ENCODE peak calls at places on chromosomes 11 and 22, in ten cellular contexts. A, V, D, E, K, W, F, I, B and H are unnamed samples. For H3K4me1, the result is how much of the 10 kb centered on the place peaks cover.

GRCh38 chr22:32531228-32531627 is 56.6 kb downstream of the FBXO7 start:
- DNase-seq in F (no peak), K (no peak), I (no peak), W (no peak), D (no peak), E (peak), A (no peak), V (no peak), B (no peak), H (no peak)

GRCh38 chr11:19275496-19275895 is 34.8 kb upstream of the E2F8 start:
- DNase-seq in E (no peak), A (peak), K (no peak), F (no peak), B (no peak), W (no peak), D (no peak), I (no peak), V (no peak), H (no peak)

GRCh38 chr22:39236321-39237275 is 8.2 kb downstream of the PDGFB start:
- DNase-seq in W (peak), B (peak), I (no peak), V (peak), K (peak), A (no peak), E (no peak), F (no peak), D (no peak), H (no peak)

GRCh38 chr22:41401781-41402648 is 20.3 kb downstream of the TEF start:
- DNase-seq in F (peak), W (peak), A (peak), B (no peak), D (no peak), V (peak), E (peak), K (no peak), I (no peak), H (peak)

GRCh38 chr11:116217006-116217405 is 555.8 kb downstream of the BUD13 start:
- DNase-seq in D (no peak), F (no peak), B (peak), I (peak), W (peak), K (no peak), E (no peak), A (peak), V (no peak), H (no peak)

GRCh38 chr11:60871378-60872061 is 4.2 kb downstream of the ZP1 start:
- DNase-seq in B (no peak), W (no peak), V (peak), E (peak), A (no peak), D (no peak), I (peak), K (no peak), F (no peak), H (no peak)

GRCh38 chr22:50425179-50425916 is 49.5 kb downstream of the SBF1 start:
- DNase-seq in V (no peak), D (no peak), B (no peak), I (no peak), A (no peak), K (no peak), F (no peak), W (no peak), E (no peak), H (no peak)

GRCh38 chr11:79220171-79220570 is 220.7 kb downstream of the TENM4 start:
- DNase-seq in B (no peak), W (no peak), I (no peak), K (no peak), F (no peak), V (no peak), D (no peak), E (no peak), A (no peak), H (no peak)

GRCh38 chr11:103499710-103500340 is 390.6 kb downstream of the DYNC2H1 start:
- DNase-seq in K (no peak), A (no peak), E (no peak), I (no peak), D (no peak), F (no peak), W (no peak), V (no peak), B (no peak), H (no peak)

GRCh38 chr11:134669796-134670195 is 257.8 kb upstream of the B3GAT1 start:
- DNase-seq in F (no peak), I (peak), B (no peak), D (peak), W (no peak), K (no peak), E (peak), V (peak), A (no peak), H (no peak)

GRCh38 chr22:31676700-31677099 is 14.7 kb upstream of the PISD start:
- DNase-seq in D (peak), V (peak), W (peak), F (peak), A (peak), K (peak), I (peak), E (peak), B (no peak), H (peak)

GRCh38 chr11:99585606-99586005 is 564.9 kb downstream of the CNTN5 start:
- DNase-seq in V (no peak), B (no peak), A (no peak), I (no peak), E (no peak), K (no peak), W (no peak), D (no peak), F (no peak), H (no peak)

GRCh38 chr11:115112779-115113178 is 391.4 kb downstream of the CADM1 start:
- DNase-seq in B (no peak), D (no peak), W (no peak), I (no peak), F (no peak), K (no peak), V (no peak), A (no peak), E (no peak), H (no peak)

GRCh38 chr22:25745341-25746011 is 3.5 kb downstream of the MYO18B start:
- DNase-seq in F (no peak), W (no peak), V (no peak), A (peak), D (no peak), K (no peak), B (no peak), E (peak), I (no peak), H (no peak)

GRCh38 chr11:35747638-35748037 is 85.1 kb downstream of the TRIM44 start:
- DNase-seq in E (no peak), I (no peak), A (no peak), F (no peak), B (no peak), V (no peak), K (no peak), W (no peak), D (no peak), H (no peak)

GRCh38 chr11:128914216-128915147 is 23.3 kb downstream of the KCNJ5 start:
- DNase-seq in E (no peak), F (no peak), W (no peak), I (no peak), K (no peak), V (no peak), D (no peak), B (no peak), A (no peak), H (no peak)

GRCh38 chr11:128052912-128053641 is 534.3 kb downstream of the ETS1 start:
- DNase-seq in D (no peak), V (no peak), A (no peak), W (no peak), I (no peak), K (no peak), E (no peak), B (no peak), F (no peak), H (no peak)

GRCh38 chr22:38963872-38964271 is 6.5 kb downstream of the APOBEC3A start:
- DNase-seq in K (no peak), A (peak), V (peak), D (no peak), W (peak), B (peak), F (no peak), I (no peak), E (no peak), H (no peak)

GRCh38 chr22:30318773-30319419 is 7.8 kb downstream of the TBC1D10A start:
- DNase-seq in K (no peak), F (no peak), V (no peak), W (no peak), A (no peak), D (no peak), E (no peak), I (no peak), B (no peak), H (no peak)

GRCh38 chr11:64334764-64335741 is 5.0 kb upstream of the CCDC88B start:
- DNase-seq in W (peak), V (peak), I (no peak), E (no peak), K (peak), A (peak), F (no peak), D (no peak), B (peak), H (no peak)

GRCh38 chr22:37075822-37076433 is 24.4 kb downstream of the KCTD17 start:
- DNase-seq in V (no peak), K (no peak), E (no peak), I (no peak), B (no peak), F (no peak), W (no peak), A (no peak), D (no peak), H (no peak)

GRCh38 chr11:12185914-12186313 is 75.5 kb downstream of the MICAL2 start:
- DNase-seq in E (no peak), B (no peak), F (no peak), A (no peak), W (no peak), V (no peak), D (no peak), K (no peak), I (no peak), H (no peak)
- TF ChIP-seq EP300 in E (no peak), B (no peak), F (no peak), A (no peak), W (no peak), V (no peak), D (no peak), K (no peak), I (no peak), H (peak)

GRCh38 chr22:49087716-49088660 is 739.7 kb downstream of the BRD1 start:
- DNase-seq in E (peak), D (no peak), B (no peak), F (no peak), V (no peak), I (no peak), A (no peak), K (no peak), W (no peak), H (no peak)
- H3K4me1 ChIP-seq in E (under half), D (under half), B (under half), F (under half), V (under half), I (under half), A (under half), K (under half), W (under half), H (under half)

GRCh38 chr11:87353904-87354303 is 316.2 kb downstream of the TMEM135 start:
- DNase-seq in F (no peak), W (no peak), E (no peak), I (no peak), A (no peak), B (no peak), K (no peak), D (no peak), V (no peak), H (no peak)
- TF ChIP-seq EP300 in F (no peak), W (no peak), E (no peak), I (no peak), A (no peak), B (no peak), K (no peak), D (no peak), V (no peak), H (no peak)

GRCh38 chr11:87232320-87232719 is 194.6 kb downstream of the TMEM135 start:
- DNase-seq in K (no peak), A (no peak), D (no peak), F (no peak), B (no peak), I (no peak), V (no peak), W (no peak), E (no peak), H (no peak)
- H3K4me1 ChIP-seq in K (under half), A (under half), D (under half), F (under half), B (under half), I (under half), V (under half), W (under half), E (under half), H (under half)